ENCODE peak calls at places on chromosomes 13 and 19, in ten cellular contexts. L is iris pigment epithelial cell, W is memory B cell, T is T-helper 9 cell, Y is substantia nigra, Q is NCI-H1048, P is pons, A is left lung, G is BJ, Z is dermis blood vessel endothelial cell. B is an unnamed sample.

GRCh38 chr13:51246411-51247298 is 24.5 kb downstream of the FAM124A start:
- DNase-seq in L (no peak), W (no peak), T (no peak), Y (peak; percentile 26), Q (no peak), P (peak; percentile 99), A (no peak), G (no peak), Z (no peak), B (peak; percentile 94)

GRCh38 chr13:33794576-33794975 is 23.4 kb upstream of the RFC3 start:
- DNase-seq in L (no peak), W (no peak), T (no peak), Y (no peak), Q (no peak), P (peak; percentile 38), A (no peak), G (no peak), Z (no peak), B (peak; percentile 25)

GRCh38 chr13:100552755-100553154 is 35.8 kb downstream of the GGACT start:
- DNase-seq in L (no peak), W (no peak), T (no peak), Y (no peak), Q (no peak), P (no peak), A (no peak), G (no peak), Z (no peak), B (no peak)

GRCh38 chr19:50154529-50154928 is 8.6 kb downstream of the IZUMO2 start:
- DNase-seq in L (no peak), W (no peak), T (no peak), Y (no peak), Q (no peak), P (no peak), A (no peak), G (no peak), Z (no peak), B (no peak)

GRCh38 chr13:99819962-99820361 is 151.6 kb downstream of the ZIC5 start:
- DNase-seq in L (no peak), W (no peak), T (no peak), Y (no peak), Q (no peak), P (no peak), A (no peak), G (no peak), Z (no peak), B (no peak)

GRCh38 chr13:24218977-24219376 is 58.5 kb downstream of the SPATA13 start:
- DNase-seq in L (peak; percentile 8), W (no peak), T (no peak), Y (no peak), Q (no peak), P (no peak), A (no peak), G (no peak), Z (no peak), B (no peak)

GRCh38 chr13:30464496-30465351 is 1.0 kb downstream of the HMGB1 start:
- DNase-seq in L (peak; percentile 79), W (peak; percentile 66), T (peak; percentile 70), Y (peak; percentile 18), Q (peak; percentile 31), P (peak; percentile 75), A (peak; percentile 91), G (no peak), Z (peak; percentile 81), B (peak; percentile 84)

GRCh38 chr19:43781630-43782310 is 997 bp upstream of the KCNN4 start:
- DNase-seq in L (no peak), W (no peak), T (no peak), Y (no peak), Q (no peak), P (no peak), A (no peak), G (no peak), Z (no peak), B (no peak)

GRCh38 chr13:64993514-64994164 is 2236.5 kb downstream of the PCDH9 start:
- DNase-seq in L (no peak), W (no peak), T (no peak), Y (no peak), Q (no peak), P (no peak), A (no peak), G (no peak), Z (no peak), B (no peak)

GRCh38 chr13:102878491-102878890 is 32.7 kb downstream of the ERCC5 start:
- DNase-seq in L (peak; percentile 67), W (no peak), T (no peak), Y (no peak), Q (no peak), P (no peak), A (no peak), G (no peak), Z (peak; percentile 51), B (no peak)

GRCh38 chr19:38977445-38978314 is 2.1 kb upstream of the FBXO17 start:
- DNase-seq in L (peak; percentile 69), W (no peak), T (no peak), Y (no peak), Q (no peak), P (no peak), A (no peak), G (no peak), Z (peak; percentile 29), B (no peak)

GRCh38 chr19:16825312-16826168 is 3.7 kb upstream of the SIN3B start:
- DNase-seq in L (peak; percentile 78), W (no peak), T (no peak), Y (no peak), Q (no peak), P (peak; percentile 44), A (no peak), G (no peak), Z (peak; percentile 52), B (peak; percentile 59)

GRCh38 chr13:57665471-57665870 is 33.9 kb downstream of the PCDH17 start:
- DNase-seq in L (no peak), W (no peak), T (no peak), Y (no peak), Q (no peak), P (peak; percentile 83), A (no peak), G (no peak), Z (no peak), B (peak; percentile 16)

GRCh38 chr19:374886-375235 is 30.3 kb upstream of the MIER2 start:
- DNase-seq in L (no peak), W (no peak), T (no peak), Y (no peak), Q (no peak), P (no peak), A (no peak), G (no peak), Z (no peak), B (no peak)

GRCh38 chr13:38624822-38625221 is 62.1 kb upstream of the FREM2 start:
- DNase-seq in L (no peak), W (no peak), T (no peak), Y (no peak), Q (peak; percentile 10), P (no peak), A (no peak), G (no peak), Z (no peak), B (no peak)

GRCh38 chr19:36093687-36094086 is 17.3 kb upstream of the OVOL3 start:
- DNase-seq in L (no peak), W (no peak), T (no peak), Y (no peak), Q (no peak), P (peak; percentile 85), A (no peak), G (no peak), Z (no peak), B (peak; percentile 84)

GRCh38 chr13:105804561-105805190 is 730.8 kb downstream of the EFNB2 start:
- DNase-seq in L (peak; percentile 77), W (no peak), T (no peak), Y (no peak), Q (no peak), P (peak; percentile 62), A (no peak), G (peak; percentile 0), Z (no peak), B (peak; percentile 70)

GRCh38 chr19:1045247-1045603 is 5.3 kb downstream of the ABCA7 start:
- DNase-seq in L (peak; percentile 50), W (peak; percentile 53), T (peak; percentile 54), Y (no peak), Q (peak; percentile 90), P (no peak), A (peak; percentile 62), G (no peak), Z (peak; percentile 58), B (no peak)

GRCh38 chr19:15107056-15108010 is at the start of gene SYDE1:
- DNase-seq in L (peak; percentile 43), W (no peak), T (no peak), Y (no peak), Q (no peak), P (no peak), A (peak; percentile 77), G (no peak), Z (peak; percentile 62), B (no peak)

GRCh38 chr19:7701654-7702457 is at the start of gene FCER2:
- DNase-seq in L (no peak), W (peak; percentile 66), T (no peak), Y (no peak), Q (no peak), P (no peak), A (no peak), G (no peak), Z (no peak), B (no peak)

GRCh38 chr13:41802033-41802683 is 158.8 kb downstream of the VWA8 start:
- DNase-seq in L (no peak), W (no peak), T (no peak), Y (no peak), Q (no peak), P (no peak), A (no peak), G (no peak), Z (no peak), B (no peak)

GRCh38 chr19:1177322-1178114 is 3.5 kb upstream of the SBNO2 start:
- DNase-seq in L (peak; percentile 93), W (no peak), T (no peak), Y (no peak), Q (no peak), P (no peak), A (peak; percentile 82), G (peak; percentile 86), Z (peak; percentile 84), B (peak; percentile 56)

GRCh38 chr13:27401210-27401609 is 23.2 kb upstream of the GTF3A start:
- DNase-seq in L (no peak), W (no peak), T (no peak), Y (no peak), Q (no peak), P (peak; percentile 56), A (no peak), G (no peak), Z (no peak), B (peak; percentile 40)

GRCh38 chr13:38103851-38104250 is 234.3 kb upstream of the TRPC4 start:
- DNase-seq in L (peak; percentile 3), W (no peak), T (no peak), Y (no peak), Q (no peak), P (no peak), A (no peak), G (no peak), Z (no peak), B (no peak)

GRCh38 chr13:76462003-76462402 is 424.2 kb downstream of the KCTD12 start:
- DNase-seq in L (no peak), W (no peak), T (no peak), Y (no peak), Q (no peak), P (no peak), A (no peak), G (no peak), Z (no peak), B (no peak)

GRCh38 chr19:8194528-8195275 is 14.5 kb upstream of the CERS4 start:
- DNase-seq in L (no peak), W (peak; percentile 59), T (peak; percentile 32), Y (no peak), Q (no peak), P (no peak), A (peak; percentile 83), G (no peak), Z (no peak), B (peak; percentile 27)

GRCh38 chr19:49803529-49803856 is 9.6 kb downstream of the FUZ start:
- DNase-seq in L (no peak), W (no peak), T (no peak), Y (no peak), Q (no peak), P (no peak), A (no peak), G (no peak), Z (no peak), B (no peak)

GRCh38 chr19:39568604-39569003 is 28.6 kb upstream of the EID2 start:
- DNase-seq in L (peak; percentile 20), W (no peak), T (no peak), Y (no peak), Q (no peak), P (no peak), A (no peak), G (no peak), Z (no peak), B (no peak)

B was measured in Ammon's horn.